ENCODE peak calls at places on chromosomes 5 and 9, in six cellular contexts. I is CMK, A is NCI-H1092 treated with DMSO at 0.1 percent for 48 hours, B is AG20443, P is NCI-H2171 treated with DMSO at 0.1 percent for 48 hours, D is HT-29. N is an unnamed sample.

GRCh38 chr9:18437315-18438200 is 36.4 kb upstream of the ADAMTSL1 start:
- DNase-seq in I (no peak), A (peak; percentile 72), B (no peak), P (no peak), D (no peak), N (peak; percentile 39)

GRCh38 chr9:137310190-137311052 is 8.3 kb upstream of the NRARP start:
- DNase-seq in I (no peak), A (no peak), B (no peak), P (peak; percentile 96), D (peak; percentile 46), N (peak; percentile 29)

GRCh38 chr9:33731142-33731541 is 64.2 kb upstream of the PRSS3 start:
- DNase-seq in I (no peak), A (no peak), B (no peak), P (no peak), D (no peak), N (no peak)

GRCh38 chr5:76443399-76443798 is 40.3 kb downstream of the IQGAP2 start:
- DNase-seq in I (no peak), A (no peak), B (no peak), P (no peak), D (no peak), N (no peak)

GRCh38 chr9:22169243-22169642 is 160.1 kb upstream of the CDKN2B start:
- DNase-seq in I (no peak), A (no peak), B (no peak), P (no peak), D (no peak), N (no peak)

GRCh38 chr9:99400184-99400731 is 178.2 kb downstream of the SEC61B start:
- DNase-seq in I (no peak), A (no peak), B (no peak), P (no peak), D (no peak), N (peak; percentile 16)

GRCh38 chr5:108028411-108028810 is 353.5 kb downstream of the FBXL17 start:
- DNase-seq in I (no peak), A (no peak), B (peak; percentile 31), P (no peak), D (no peak), N (no peak)

GRCh38 chr9:125325821-125326220 is 64.2 kb downstream of the GAPVD1 start:
- DNase-seq in I (no peak), A (no peak), B (no peak), P (no peak), D (no peak), N (no peak)

GRCh38 chr9:134955801-134956200 is 38.1 kb upstream of the FCN1 start:
- DNase-seq in I (no peak), A (no peak), B (no peak), P (no peak), D (no peak), N (no peak)

GRCh38 chr9:87618931-87619330 is 107.0 kb upstream of the CTSL start:
- DNase-seq in I (no peak), A (no peak), B (no peak), P (no peak), D (no peak), N (no peak)

GRCh38 chr5:144072518-144072927 is 97.9 kb downstream of the YIPF5 start:
- DNase-seq in I (no peak), A (no peak), B (peak; percentile 40), P (no peak), D (no peak), N (no peak)

GRCh38 chr9:99090366-99091130 is 14.4 kb upstream of the TGFBR1 start:
- DNase-seq in I (no peak), A (no peak), B (peak; percentile 56), P (no peak), D (no peak), N (no peak)

GRCh38 chr9:16426716-16427115 is 443.8 kb downstream of the BNC2 start:
- DNase-seq in I (no peak), A (no peak), B (no peak), P (no peak), D (no peak), N (no peak)

GRCh38 chr5:5270958-5271605 is 131.0 kb downstream of the ADAMTS16 start:
- DNase-seq in I (no peak), A (peak; percentile 41), B (peak; percentile 91), P (peak; percentile 33), D (peak; percentile 76), N (peak; percentile 92)

GRCh38 chr5:134143964-134144941 is 29.8 kb downstream of the TCF7 start:
- DNase-seq in I (no peak), A (no peak), B (no peak), P (no peak), D (no peak), N (peak; percentile 2)

GRCh38 chr9:18438300-18438925 is 35.5 kb upstream of the ADAMTSL1 start:
- DNase-seq in I (no peak), A (peak; percentile 38), B (peak; percentile 35), P (no peak), D (no peak), N (peak; percentile 67)

GRCh38 chr5:134939500-134939899 is 28.2 kb upstream of the CATSPER3 start:
- DNase-seq in I (no peak), A (no peak), B (no peak), P (no peak), D (no peak), N (no peak)

GRCh38 chr5:83377131-83377865 is 94.2 kb upstream of the VCAN start:
- DNase-seq in I (no peak), A (no peak), B (peak; percentile 41), P (no peak), D (no peak), N (no peak)

GRCh38 chr9:111056554-111056953 is 18.3 kb upstream of the LPAR1 start:
- DNase-seq in I (no peak), A (no peak), B (peak; percentile 14), P (no peak), D (no peak), N (no peak)

GRCh38 chr9:68877219-68877618 is 136.7 kb downstream of the PRKACG start:
- DNase-seq in I (no peak), A (no peak), B (no peak), P (no peak), D (no peak), N (no peak)

GRCh38 chr9:92664394-92665152 is 5.4 kb downstream of the IPPK start:
- DNase-seq in I (no peak), A (peak; percentile 23), B (no peak), P (no peak), D (no peak), N (no peak)

GRCh38 chr9:27572566-27572917 is 739 bp downstream of the C9orf72 start:
- DNase-seq in I (no peak), A (peak; percentile 74), B (peak; percentile 41), P (peak; percentile 30), D (peak; percentile 51), N (no peak)

GRCh38 chr5:78589928-78590327 is 58.6 kb downstream of the LHFPL2 start:
- DNase-seq in I (no peak), A (no peak), B (no peak), P (no peak), D (no peak), N (no peak)

GRCh38 chr9:27227192-27227591 is 69.8 kb downstream of the EQTN start:
- DNase-seq in I (no peak), A (no peak), B (peak; percentile 22), P (no peak), D (no peak), N (no peak)

GRCh38 chr5:176739461-176740051 is 70.8 kb upstream of the UNC5A start:
- DNase-seq in I (no peak), A (peak; percentile 91), B (peak; percentile 2), P (peak; percentile 65), D (no peak), N (no peak)

GRCh38 chr5:128276537-128277216 is 193.1 kb downstream of the SLC12A2 start:
- DNase-seq in I (no peak), A (no peak), B (no peak), P (no peak), D (no peak), N (peak; percentile 18)

GRCh38 chr9:37486616-37487544 is 1.1 kb downstream of the POLR1E start:
- DNase-seq in I (no peak), A (no peak), B (peak; percentile 90), P (no peak), D (no peak), N (peak; percentile 65)

GRCh38 chr9:125950880-125951471 is 203.8 kb downstream of the PBX3 start:
- DNase-seq in I (no peak), A (no peak), B (no peak), P (no peak), D (no peak), N (no peak)

GRCh38 chr9:133606722-133607053 is 2.5 kb downstream of the FAM163B start:
- DNase-seq in I (no peak), A (no peak), B (no peak), P (peak; percentile 18), D (no peak), N (no peak)

GRCh38 chr5:10800852-10801251 is 39.8 kb upstream of the DAP start:
- DNase-seq in I (no peak), A (no peak), B (no peak), P (no peak), D (no peak), N (no peak)

GRCh38 chr9:125585503-125586172 is 121.4 kb downstream of the MAPKAP1 start:
- DNase-seq in I (no peak), A (no peak), B (no peak), P (no peak), D (no peak), N (no peak)

GRCh38 chr9:133910855-133911514 is 81.1 kb downstream of the VAV2 start:
- DNase-seq in I (no peak), A (no peak), B (no peak), P (no peak), D (no peak), N (no peak)

GRCh38 chr5:88298425-88298824 is 29.8 kb upstream of the TMEM161B start:
- DNase-seq in I (no peak), A (no peak), B (peak; percentile 18), P (no peak), D (no peak), N (no peak)

GRCh38 chr5:105726093-105726492 is 1944.6 kb downstream of the EFNA5 start:
- DNase-seq in I (no peak), A (no peak), B (no peak), P (no peak), D (no peak), N (no peak)

GRCh38 chr9:5786370-5787127 is 46.4 kb downstream of the ERMP1 start:
- DNase-seq in I (no peak), A (no peak), B (peak; percentile 10), P (no peak), D (no peak), N (no peak)

GRCh38 chr5:9160747-9161146 is 385.1 kb downstream of the SEMA5A start:
- DNase-seq in I (no peak), A (no peak), B (no peak), P (no peak), D (no peak), N (no peak)

GRCh38 chr5:132498686-132499271 is 8.2 kb upstream of the IRF1 start:
- DNase-seq in I (no peak), A (no peak), B (no peak), P (no peak), D (no peak), N (peak; percentile 3)

GRCh38 chr5:146751781-146752401 is 126.7 kb downstream of the PPP2R2B start:
- DNase-seq in I (no peak), A (no peak), B (no peak), P (peak; percentile 2), D (no peak), N (no peak)